ENCODE peak calls at places on chromosomes 5 and 9, in nine cellular contexts. G, D, R, B, P, J, S, Y and F are unnamed samples.

GRCh38 chr9:35193762-35194161 is 32.0 kb downstream of the UNC13B start:
- DNase-seq in Y (no peak), G (no peak), B (no peak), J (no peak), P (no peak), R (no peak), D (no peak), S (no peak), F (no peak)

GRCh38 chr9:112898872-112899281 is 8.2 kb upstream of the SLC46A2 start:
- DNase-seq in G (no peak), B (no peak), D (no peak), J (no peak), S (no peak), R (no peak), P (no peak), Y (no peak), F (no peak)

GRCh38 chr9:297104-297794 is 82.6 kb downstream of the DOCK8 start:
- DNase-seq in D (peak; percentile 39), P (peak; percentile 63), G (peak; percentile 20), B (no peak), S (peak; percentile 54), J (no peak), Y (no peak), R (no peak), F (no peak)

GRCh38 chr9:23962101-23962500 is 136.1 kb upstream of the ELAVL2 start:
- DNase-seq in S (no peak), P (no peak), G (no peak), D (no peak), J (no peak), Y (no peak), B (no peak), R (no peak), F (no peak)

GRCh38 chr5:149415245-149415967 is 36.3 kb upstream of the IL17B start:
- DNase-seq in B (no peak), R (no peak), Y (no peak), P (no peak), G (no peak), S (no peak), J (no peak), D (no peak), F (no peak)

GRCh38 chr5:125609011-125609410 is 814.2 kb upstream of the GRAMD2B start:
- DNase-seq in G (no peak), J (no peak), P (no peak), Y (no peak), R (no peak), B (no peak), D (no peak), S (no peak), F (no peak)

GRCh38 chr9:34139477-34140146 is 13.1 kb upstream of the DCAF12 start:
- DNase-seq in B (no peak), D (no peak), S (no peak), G (peak; percentile 76), R (no peak), P (no peak), J (peak; percentile 58), Y (no peak), F (peak; percentile 52)

GRCh38 chr5:124253421-124253820 is 493.0 kb downstream of the ZNF608 start:
- DNase-seq in Y (no peak), R (no peak), P (no peak), D (no peak), G (no peak), B (no peak), J (no peak), S (no peak), F (no peak)

GRCh38 chr5:35881758-35882157 is 25.1 kb downstream of the IL7R start:
- DNase-seq in J (no peak), S (no peak), Y (no peak), B (no peak), R (no peak), G (no peak), P (no peak), D (no peak), F (no peak)

GRCh38 chr5:83577036-83577636 is 105.6 kb downstream of the VCAN start:
- DNase-seq in P (no peak), J (no peak), R (no peak), B (no peak), G (peak; percentile 41), Y (no peak), S (no peak), D (peak; percentile 46), F (peak; percentile 50)

GRCh38 chr5:40578501-40579451 is 100.9 kb upstream of the PTGER4 start:
- DNase-seq in S (no peak), R (no peak), J (no peak), P (no peak), Y (peak; percentile 24), D (no peak), B (no peak), G (no peak), F (no peak)

GRCh38 chr9:36980148-36980974 is 53.7 kb downstream of the PAX5 start:
- DNase-seq in S (peak; percentile 53), B (no peak), G (no peak), J (peak; percentile 83), D (no peak), Y (no peak), R (no peak), P (no peak), F (no peak)

GRCh38 chr9:129394011-129394919 is 216.2 kb upstream of the IER5L start:
- DNase-seq in P (no peak), S (no peak), G (no peak), R (no peak), J (peak; percentile 90), D (no peak), Y (no peak), B (no peak), F (no peak)

GRCh38 chr9:752201-752600 is 89.3 kb upstream of the DMRT1 start:
- DNase-seq in S (no peak), D (peak; percentile 5), G (no peak), P (no peak), J (no peak), R (no peak), Y (no peak), B (no peak), F (no peak)

GRCh38 chr5:127892467-127893207 is 189.4 kb downstream of the CCDC192 start:
- DNase-seq in D (no peak), Y (no peak), J (no peak), G (no peak), R (no peak), S (no peak), B (no peak), P (no peak), F (no peak)

GRCh38 chr5:95283761-95284511 is 958 bp downstream of the MCTP1 start:
- DNase-seq in S (peak; percentile 63), J (peak; percentile 32), Y (no peak), R (no peak), P (peak; percentile 19), B (no peak), D (no peak), G (peak; percentile 30), F (peak; percentile 44)

GRCh38 chr9:128587453-128587852 is 35.1 kb downstream of the SPTAN1 start:
- DNase-seq in Y (peak; percentile 5), G (no peak), R (no peak), B (no peak), P (no peak), J (no peak), S (no peak), D (no peak), F (no peak)

GRCh38 chr5:147098233-147098790 is 136.5 kb upstream of the STK32A start:
- DNase-seq in J (peak; percentile 85), Y (no peak), S (peak; percentile 24), R (no peak), P (no peak), B (no peak), G (peak; percentile 18), D (no peak), F (no peak)

GRCh38 chr9:134624827-134625181 is 16.8 kb upstream of the COL5A1 start:
- DNase-seq in S (no peak), G (no peak), Y (no peak), B (no peak), D (peak; percentile 5), P (no peak), J (peak; percentile 17), R (no peak), F (no peak)

GRCh38 chr9:137277329-137278041 is at the start of gene TOR4A:
- DNase-seq in P (peak; percentile 47), D (peak; percentile 94), J (peak; percentile 32), G (peak; percentile 75), B (no peak), Y (no peak), R (no peak), S (peak; percentile 93), F (peak; percentile 92)

GRCh38 chr5:172896465-172896864 is 62.4 kb downstream of the ERGIC1 start:
- DNase-seq in Y (no peak), D (no peak), P (no peak), G (no peak), S (no peak), B (no peak), J (no peak), R (no peak), F (peak; percentile 41)

GRCh38 chr5:55636177-55636576 is 75.9 kb downstream of the SLC38A9 start:
- DNase-seq in G (peak; percentile 26), Y (no peak), J (no peak), D (no peak), R (no peak), S (no peak), B (no peak), P (no peak), F (no peak)